ENCODE peak calls at places on chromosomes 3 and 15, in eight cellular contexts. D, O, U, L, H, I, F and A are unnamed samples.
A peak's percentile ranks its signal among the peaks of the same experiment; 100 is the strongest.

GRCh38 chr3:152241142-152242067 is 27.3 kb upstream of the MBNL1 start:
- DNase-seq in U (peak; percentile 45), L (peak; percentile 19), H (no peak), O (no peak), D (peak; percentile 25), I (no peak), F (peak; percentile 27), A (no peak)

GRCh38 chr3:181796641-181797040 is 84.9 kb downstream of the SOX2 start:
- DNase-seq in I (no peak), U (no peak), O (no peak), F (no peak), L (no peak), D (no peak), H (no peak), A (no peak)

GRCh38 chr3:63343674-63344073 is 65.6 kb downstream of the SYNPR start:
- DNase-seq in O (peak; percentile 99), F (peak; percentile 98), H (no peak), U (peak; percentile 100), L (peak; percentile 23), I (no peak), D (peak; percentile 94), A (peak; percentile 65)

GRCh38 chr3:193826126-193826795 is 233.3 kb downstream of the OPA1 start:
- DNase-seq in O (no peak), F (peak; percentile 44), U (peak; percentile 43), L (peak; percentile 67), I (no peak), H (no peak), D (no peak), A (peak; percentile 24)

GRCh38 chr3:172201990-172202318 is 162.6 kb downstream of the FNDC3B start:
- DNase-seq in U (peak; percentile 97), L (no peak), F (peak; percentile 82), O (no peak), I (no peak), H (no peak), D (peak; percentile 94), A (no peak)

GRCh38 chr3:40899286-40899712 is 300.0 kb upstream of the CTNNB1 start:
- DNase-seq in F (peak; percentile 28), O (no peak), U (no peak), H (no peak), I (no peak), D (no peak), L (no peak), A (peak; percentile 69)

GRCh38 chr3:147384210-147385058 is 21.9 kb downstream of the ZIC4 start:
- DNase-seq in O (no peak), I (no peak), U (no peak), F (no peak), L (no peak), H (no peak), D (no peak), A (no peak)

GRCh38 chr15:35698978-35699377 is 153.0 kb upstream of the DPH6 start:
- DNase-seq in L (no peak), O (no peak), F (no peak), I (no peak), U (no peak), D (no peak), H (no peak), A (no peak)

GRCh38 chr3:171783086-171783485 is 27.2 kb downstream of the PLD1 start:
- DNase-seq in L (no peak), U (peak; percentile 73), I (no peak), F (peak; percentile 53), H (no peak), O (no peak), D (peak; percentile 43), A (no peak)

GRCh38 chr3:133474251-133474801 is 74.5 kb downstream of the BFSP2 start:
- DNase-seq in D (peak; percentile 42), H (no peak), F (peak; percentile 62), L (no peak), U (peak; percentile 71), I (no peak), O (peak; percentile 87), A (no peak)

GRCh38 chr3:113249111-113249510 is 37.8 kb downstream of the BOC start:
- DNase-seq in D (peak; percentile 50), L (no peak), F (peak; percentile 89), H (no peak), U (peak; percentile 82), O (peak; percentile 78), I (no peak), A (peak; percentile 12)

GRCh38 chr3:74639681-74640080 is 25.2 kb upstream of the CNTN3 start:
- DNase-seq in U (no peak), I (no peak), O (no peak), D (no peak), F (peak; percentile 36), L (no peak), H (no peak), A (no peak)

GRCh38 chr3:64305731-64306130 is 80.5 kb upstream of the PRICKLE2 start:
- DNase-seq in O (no peak), L (no peak), I (no peak), H (no peak), U (no peak), D (no peak), F (no peak), A (no peak)

GRCh38 chr15:31369716-31370115 is 43.1 kb downstream of the KLF13 start:
- DNase-seq in D (no peak), I (no peak), U (no peak), H (no peak), O (no peak), L (no peak), F (no peak), A (no peak)

GRCh38 chr3:21697707-21698106 is 53.3 kb downstream of the ZNF385D start:
- DNase-seq in H (no peak), L (no peak), I (no peak), D (no peak), F (peak; percentile 12), O (no peak), U (no peak), A (no peak)

GRCh38 chr15:55823191-55823670 is 80.3 kb upstream of the PRTG start:
- DNase-seq in U (peak; percentile 93), H (no peak), L (no peak), O (no peak), D (peak; percentile 61), F (peak; percentile 87), I (no peak), A (no peak)

GRCh38 chr3:21417991-21418390 is 333.0 kb downstream of the ZNF385D start:
- DNase-seq in F (peak; percentile 81), O (no peak), U (peak; percentile 44), H (no peak), L (no peak), D (no peak), I (no peak), A (no peak)

GRCh38 chr3:83500422-83500821 is 1458.4 kb upstream of the CADM2 start:
- DNase-seq in D (no peak), I (no peak), F (no peak), O (no peak), L (no peak), H (no peak), U (no peak), A (no peak)

GRCh38 chr15:66703540-66703941 is 1.5 kb downstream of the SMAD6 start:
- DNase-seq in H (peak; percentile 72), L (peak; percentile 35), F (peak; percentile 58), U (no peak), D (peak; percentile 36), O (no peak), I (no peak), A (peak; percentile 42)

GRCh38 chr15:86077070-86077469 is 2.6 kb upstream of the AGBL1 start:
- DNase-seq in I (no peak), D (no peak), L (no peak), O (no peak), F (no peak), U (no peak), H (no peak), A (peak; percentile 46)